ENCODE peak calls at places on chromosome 16, in four cellular contexts. L is WTC11, T is H1, S is K562. A is an unnamed sample.

GRCh38 chr16:46757339-46758050 is 9.4 kb upstream of the MYLK3 start:
- DNase-seq in T (no peak), S (peak; percentile 57), L (no peak), A (peak; percentile 92)

GRCh38 chr16:48959204-48959603 is 322.4 kb downstream of the CBLN1 start:
- DNase-seq in S (peak; percentile 2), T (no peak), L (no peak), A (no peak)

GRCh38 chr16:81693467-81694303 is 85.4 kb upstream of the PLCG2 start:
- DNase-seq in T (no peak), S (no peak), L (no peak), A (no peak)

GRCh38 chr16:89426736-89427525 is 63.4 kb downstream of the ANKRD11 start:
- DNase-seq in L (no peak), T (no peak), S (no peak), A (no peak)

GRCh38 chr16:20763461-20764232 is at the start of gene ACSM3:
- DNase-seq in L (peak; percentile 39), T (peak; percentile 55), S (peak; percentile 93), A (peak; percentile 13)

GRCh38 chr16:1543085-1543896 is 9.8 kb downstream of the TMEM204 start:
- DNase-seq in S (peak; percentile 80), T (no peak), L (peak; percentile 41), A (peak; percentile 64)

GRCh38 chr16:49499018-49499785 is 125.6 kb downstream of the C16orf78 start:
- DNase-seq in S (no peak), T (no peak), L (no peak), A (no peak)

GRCh38 chr16:89583197-89583894 is 7.8 kb downstream of the CPNE7 start:
- DNase-seq in L (no peak), S (no peak), T (no peak), A (no peak)

GRCh38 chr16:57347858-57348257 is 10.7 kb upstream of the CCL22 start:
- DNase-seq in L (no peak), S (no peak), T (no peak), A (no peak)

GRCh38 chr16:50282955-50283631 is 16.7 kb downstream of the ADCY7 start:
- DNase-seq in L (no peak), T (no peak), S (no peak), A (no peak)

GRCh38 chr16:86517652-86518258 is 7.4 kb downstream of the FOXF1 start:
- DNase-seq in S (peak; percentile 62), L (peak; percentile 77), T (peak; percentile 82), A (peak; percentile 81)

GRCh38 chr16:64596196-64596595 is 525.7 kb downstream of the CDH11 start:
- DNase-seq in S (no peak), T (no peak), L (no peak), A (no peak)

GRCh38 chr16:50407351-50407750 is 38.6 kb upstream of the BRD7 start:
- DNase-seq in L (peak; percentile 55), T (peak; percentile 58), S (no peak), A (no peak)

GRCh38 chr16:15576960-15577958 is 65.7 kb downstream of the MARF1 start:
- DNase-seq in S (peak; percentile 99), T (no peak), L (no peak), A (no peak)

GRCh38 chr16:49580751-49581303 is 207.2 kb downstream of the C16orf78 start:
- DNase-seq in S (no peak), T (no peak), L (no peak), A (no peak)

GRCh38 chr16:50428742-50429141 is 60.0 kb upstream of the BRD7 start:
- DNase-seq in S (no peak), L (no peak), T (no peak), A (no peak)

GRCh38 chr16:88447881-88448280 is 5.2 kb upstream of the ZFPM1 start:
- DNase-seq in T (no peak), S (no peak), L (no peak), A (no peak)

GRCh38 chr16:20385844-20386832 is 18.4 kb downstream of the PDILT start:
- DNase-seq in S (peak; percentile 66), T (peak; percentile 89), L (peak; percentile 87), A (peak; percentile 61)

GRCh38 chr16:31201511-31202401 is 804 bp downstream of the PYCARD start:
- DNase-seq in L (peak; percentile 54), S (peak; percentile 68), T (peak; percentile 81), A (peak; percentile 50)

GRCh38 chr16:30152517-30152916 is 29.5 kb upstream of the MAPK3 start:
- DNase-seq in S (no peak), L (no peak), T (no peak), A (no peak)

GRCh38 chr16:57141822-57142631 is 43.8 kb downstream of the PSME3IP1 start:
- DNase-seq in L (no peak), S (no peak), T (no peak), A (peak; percentile 17)

GRCh38 chr16:64823676-64824075 is 298.2 kb downstream of the CDH11 start:
- DNase-seq in S (no peak), L (peak; percentile 8), T (no peak), A (no peak)

GRCh38 chr16:11601425-11601824 is 14.7 kb upstream of the LITAF start:
- DNase-seq in L (no peak), T (no peak), S (no peak), A (no peak)

GRCh38 chr16:55294947-55295346 is 29.1 kb upstream of the IRX6 start:
- DNase-seq in S (no peak), L (no peak), T (no peak), A (no peak)

GRCh38 chr16:90018297-90019200 is 707 bp downstream of the DBNDD1 start:
- DNase-seq in L (peak; percentile 44), S (peak; percentile 53), T (peak; percentile 77), A (peak; percentile 70)

GRCh38 chr16:66030036-66030435 is 336.5 kb upstream of the CDH5 start:
- DNase-seq in L (no peak), S (no peak), T (no peak), A (no peak)

GRCh38 chr16:11202260-11203091 is 53.5 kb downstream of the SOCS1 start:
- DNase-seq in L (no peak), S (no peak), T (no peak), A (no peak)

GRCh38 chr16:83886199-83886971 is 12.5 kb upstream of the MLYCD start:
- DNase-seq in T (no peak), S (no peak), L (no peak), A (no peak)

GRCh38 chr16:83890359-83890758 is 8.6 kb upstream of the MLYCD start:
- DNase-seq in T (no peak), L (no peak), S (no peak), A (no peak)

GRCh38 chr16:83888672-83889044 is 10.3 kb upstream of the MLYCD start:
- DNase-seq in S (peak; percentile 82), T (no peak), L (no peak), A (no peak)

GRCh38 chr16:83887564-83887963 is 11.4 kb upstream of the MLYCD start:
- DNase-seq in S (no peak), L (no peak), T (no peak), A (no peak)

DNA sequence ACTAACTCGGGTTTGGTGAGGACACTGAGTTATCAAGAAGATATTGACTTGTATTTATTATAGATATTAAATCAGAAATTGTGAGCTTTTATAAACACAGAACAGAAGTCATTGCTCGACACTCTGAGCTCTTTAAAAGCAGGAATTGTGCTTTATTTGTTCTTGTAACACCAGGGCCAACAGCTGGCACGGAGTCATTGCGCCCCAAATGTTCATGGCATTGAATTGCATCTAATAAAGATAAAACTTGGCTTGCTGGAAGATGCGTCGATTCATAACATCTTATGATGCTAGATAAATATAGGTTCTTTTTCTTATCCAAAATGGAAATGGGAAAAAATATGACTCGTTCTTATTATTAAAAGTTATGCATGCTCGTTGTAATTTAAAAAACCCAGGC is 11.8 kb upstream of the MLYCD start:
- DNase-seq in S (peak; percentile 23), T (no peak), L (no peak), A (no peak)
- TF ChIP-seq TEAD4 in S (no peak), T (no peak), L (no peak), A (no peak)

GRCh38 chr16:17776465-17776864 is 305.7 kb upstream of the XYLT1 start:
- DNase-seq in S (no peak), T (no peak), L (no peak), A (no peak)

GRCh38 chr16:17776888-17777287 is 306.1 kb upstream of the XYLT1 start:
- DNase-seq in S (no peak), T (no peak), L (no peak), A (no peak)

GRCh38 chr16:17775061-17775460 is 304.3 kb upstream of the XYLT1 start:
- DNase-seq in S (no peak), L (no peak), T (no peak), A (no peak)

GRCh38 chr16:17780181-17780580 is 309.4 kb upstream of the XYLT1 start:
- DNase-seq in T (no peak), L (no peak), S (no peak), A (no peak)

DNA sequence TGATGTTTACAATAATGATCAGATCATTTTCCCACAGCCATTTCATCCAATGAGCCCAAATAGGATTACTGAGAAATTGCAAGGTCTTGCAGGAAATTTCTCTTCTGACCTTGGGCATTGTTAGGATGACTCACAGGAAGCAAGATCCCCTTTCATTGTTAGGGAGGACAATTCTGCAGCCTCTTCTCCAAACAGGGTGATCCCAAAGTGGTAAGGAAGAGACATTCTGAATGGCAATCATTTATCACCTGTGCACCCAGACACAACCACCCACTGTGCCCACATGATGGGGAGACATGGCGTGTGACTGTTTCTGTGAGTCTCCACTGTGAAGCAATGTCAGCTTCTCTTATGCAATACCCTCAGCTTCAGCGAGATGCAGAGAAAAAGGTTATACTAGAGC is 306.7 kb upstream of the XYLT1 start:
- DNase-seq in S (no peak), L (no peak), T (no peak), A (no peak)
- TF ChIP-seq TEAD4 in S (no peak), L (no peak), T (no peak), A (no peak)

DNA sequence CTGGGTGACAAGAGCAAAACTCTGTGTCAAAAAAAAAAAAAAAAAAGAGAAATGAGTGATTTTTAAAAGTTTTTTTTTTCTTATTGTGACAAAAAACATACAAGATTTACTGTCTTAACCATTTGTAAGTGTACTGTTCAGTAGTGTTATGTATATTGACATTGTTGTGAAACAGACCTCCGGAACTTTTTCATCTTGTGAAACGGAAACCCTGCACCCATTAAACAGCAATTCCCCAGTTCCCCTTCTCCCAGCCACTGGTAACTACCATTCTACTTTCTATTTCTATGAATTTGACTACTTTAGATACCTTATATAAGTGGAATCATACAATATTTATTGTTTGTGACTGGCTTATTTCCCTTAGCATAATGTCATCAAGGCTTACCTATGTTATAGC is 18.7 kb downstream of the DUS2 start:
- DNase-seq in L (no peak), T (no peak), S (no peak), A (no peak)
- TF ChIP-seq TEAD4 in L (no peak), T (no peak), S (no peak), A (no peak)

GRCh38 chr16:53882310-53882709 is 178.4 kb downstream of the FTO start:
- DNase-seq in T (no peak), S (no peak), L (no peak), A (no peak)

GRCh38 chr16:53872248-53873221 is 168.6 kb downstream of the FTO start:
- DNase-seq in S (no peak), L (no peak), T (no peak), A (no peak)

GRCh38 chr16:53878216-53878615 is 174.3 kb downstream of the FTO start:
- DNase-seq in L (no peak), S (no peak), T (no peak), A (no peak)

GRCh38 chr16:53881371-53881770 is 177.4 kb downstream of the FTO start:
- DNase-seq in L (no peak), S (peak; percentile 7), T (no peak), A (no peak)

DNA sequence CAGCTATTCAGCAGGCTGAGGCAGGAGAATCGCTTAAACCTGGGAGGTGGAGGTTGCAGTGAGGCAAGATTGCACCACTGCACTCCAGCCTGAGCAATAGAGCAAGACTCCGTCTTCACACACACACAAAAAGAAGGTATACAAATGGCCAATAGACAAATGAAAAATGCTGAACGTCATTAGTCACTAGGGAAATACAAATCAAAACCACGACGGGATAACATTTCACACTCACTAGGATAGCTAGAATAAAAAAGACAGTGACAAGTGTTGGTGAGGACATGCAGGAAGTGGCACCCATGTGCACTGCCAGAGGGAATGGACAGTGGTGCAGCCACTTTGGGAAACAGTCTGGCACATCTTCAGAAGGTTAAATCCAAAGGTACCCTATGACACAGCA is 172.9 kb downstream of the FTO start:
- DNase-seq in S (no peak), L (no peak), T (no peak), A (no peak)
- TF ChIP-seq TEAD4 in S (no peak), L (no peak), T (no peak), A (no peak)